ENCODE peak calls at places on chromosomes 3 and 15, in seven cellular contexts. W is sigmoid colon, V is A549, U is stomach, I is H1, T is transverse colon, P is esophagus muscularis mucosa. K is an unnamed sample.

GRCh38 chr3:196963309-196963953 is 5.2 kb downstream of the PIGZ start:
- DNase-seq in T (no peak), P (no peak), U (no peak), W (no peak), V (no peak), I (no peak), K (no peak)

GRCh38 chr3:39960515-39961403 is 151.3 kb downstream of the MYRIP start:
- DNase-seq in U (no peak), W (no peak), P (no peak), V (no peak), T (no peak), I (no peak), K (no peak)

GRCh38 chr3:49092948-49093852 is 671 bp downstream of the QRICH1 start:
- DNase-seq in P (peak; percentile 93), V (peak; percentile 74), U (peak; percentile 81), T (peak; percentile 80), W (peak; percentile 81), I (peak; percentile 90), K (peak; percentile 67)

GRCh38 chr15:37973856-37974255 is 39.4 kb downstream of the TMCO5A start:
- DNase-seq in U (no peak), I (no peak), W (no peak), T (no peak), V (no peak), P (no peak), K (no peak)

GRCh38 chr3:111890051-111890580 is 31.1 kb downstream of the PHLDB2 start:
- DNase-seq in I (no peak), V (no peak), W (no peak), U (no peak), P (no peak), T (no peak), K (no peak)

GRCh38 chr15:38440353-38441129 is 13.4 kb upstream of the FAM98B start:
- DNase-seq in P (no peak), T (peak; percentile 33), I (peak; percentile 62), V (peak; percentile 57), U (peak; percentile 49), W (no peak), K (peak; percentile 26)

GRCh38 chr15:62853114-62853832 is 189.3 kb upstream of the TPM1 start:
- DNase-seq in V (peak; percentile 31), W (peak; percentile 57), I (no peak), P (no peak), U (no peak), T (no peak), K (no peak)

GRCh38 chr3:16820485-16820884 is 64.3 kb upstream of the PLCL2 start:
- DNase-seq in U (no peak), T (no peak), W (no peak), I (no peak), P (peak; percentile 26), V (no peak), K (no peak)

GRCh38 chr15:66284276-66284675 is 9.1 kb upstream of the DIS3L start:
- DNase-seq in V (no peak), U (no peak), W (no peak), I (no peak), T (no peak), P (no peak), K (no peak)

GRCh38 chr3:122947621-122948202 is 79.9 kb downstream of the SEMA5B start:
- DNase-seq in P (no peak), T (no peak), I (no peak), V (peak; percentile 42), U (no peak), W (no peak), K (no peak)

GRCh38 chr15:41961014-41961518 is 11.3 kb downstream of the EHD4 start:
- DNase-seq in T (no peak), P (no peak), V (peak; percentile 54), I (no peak), W (no peak), U (no peak), K (no peak)

GRCh38 chr15:68819451-68820204 is 1.1 kb downstream of the ANP32A start:
- DNase-seq in I (no peak), W (peak; percentile 76), P (no peak), V (peak; percentile 74), T (peak; percentile 44), U (peak; percentile 37), K (peak; percentile 61)

GRCh38 chr15:70213779-70214178 is 116.1 kb upstream of the TLE3 start:
- DNase-seq in P (no peak), T (no peak), W (no peak), I (no peak), V (no peak), U (no peak), K (no peak)

GRCh38 chr15:70185251-70185711 is 87.6 kb upstream of the TLE3 start:
- DNase-seq in U (no peak), T (no peak), P (no peak), V (no peak), W (no peak), I (no peak), K (no peak)

GRCh38 chr3:120393252-120393651 is 44.1 kb upstream of the LRRC58 start:
- DNase-seq in I (no peak), T (no peak), V (no peak), U (no peak), P (no peak), W (no peak), K (no peak)

GRCh38 chr15:67176195-67176971 is 78.1 kb downstream of the AAGAB start:
- DNase-seq in U (peak; percentile 88), P (no peak), V (no peak), I (no peak), T (no peak), W (no peak), K (no peak)

GRCh38 chr15:48972750-48973503 is 9.2 kb upstream of the SHC4 start:
- DNase-seq in T (no peak), I (no peak), P (peak; percentile 79), V (no peak), W (no peak), U (no peak), K (no peak)

GRCh38 chr3:26652157-26652556 is 29.6 kb downstream of the LRRC3B start:
- DNase-seq in U (no peak), W (peak; percentile 67), I (no peak), P (no peak), V (no peak), T (no peak), K (no peak)

GRCh38 chr3:153166206-153166605 is 4.2 kb downstream of the RAP2B start:
- DNase-seq in P (no peak), T (no peak), I (no peak), U (no peak), W (no peak), V (no peak), K (no peak)

GRCh38 chr3:39000008-39000450 is 51.7 kb downstream of the SCN11A start:
- DNase-seq in I (no peak), T (no peak), U (no peak), W (no peak), V (peak; percentile 74), P (peak; percentile 42), K (no peak)

GRCh38 chr3:132488136-132488535 is 70.8 kb downstream of the DNAJC13 start:
- DNase-seq in V (no peak), T (no peak), U (no peak), P (no peak), W (no peak), I (no peak), K (no peak)

DNA sequence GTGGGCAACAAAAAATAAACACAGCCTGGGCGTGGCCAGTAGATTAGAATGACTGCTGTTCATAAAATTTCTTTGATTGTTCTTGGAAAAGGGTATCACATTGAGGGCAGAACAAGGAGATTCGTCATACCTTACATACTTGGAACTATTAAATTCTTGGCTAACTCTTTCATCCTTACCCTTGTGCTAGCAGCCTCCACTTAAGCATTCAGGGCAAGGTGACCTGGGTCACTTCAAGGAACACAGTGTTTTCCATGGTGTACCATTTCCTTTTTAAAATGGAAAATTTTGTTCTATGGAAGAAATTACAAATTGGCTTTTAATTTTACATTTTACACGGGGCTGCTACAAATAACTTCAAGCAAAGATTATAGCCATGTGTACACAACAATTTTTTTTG is 60.8 kb downstream of the MINDY4B start:
- DNase-seq in P (no peak), W (no peak), U (no peak), I (no peak), T (no peak), V (no peak), K (no peak)
- TF ChIP-seq EP300 in P (no peak), W (no peak), U (no peak), I (no peak), T (no peak), V (no peak), K (peak; percentile 53)

GRCh38 chr15:99502661-99503060 is 63.1 kb upstream of the MEF2A start:
- DNase-seq in W (no peak), I (no peak), T (no peak), U (no peak), V (no peak), P (no peak), K (no peak)

GRCh38 chr15:99504823-99505551 is 60.8 kb upstream of the MEF2A start:
- DNase-seq in V (no peak), P (peak; percentile 7), T (no peak), W (no peak), I (no peak), U (no peak), K (no peak)

GRCh38 chr15:99503411-99503810 is 62.4 kb upstream of the MEF2A start:
- DNase-seq in V (no peak), T (no peak), P (no peak), U (no peak), W (no peak), I (no peak), K (no peak)

GRCh38 chr15:99504071-99504822 is 61.5 kb upstream of the MEF2A start:
- DNase-seq in U (no peak), T (no peak), P (peak; percentile 87), V (no peak), I (no peak), W (no peak), K (no peak)

GRCh38 chr15:99502182-99502581 is 63.6 kb upstream of the MEF2A start:
- DNase-seq in I (no peak), P (no peak), U (no peak), V (no peak), T (no peak), W (no peak), K (no peak)
- TF ChIP-seq EP300 in I (no peak), P (no peak), U (no peak), V (no peak), T (no peak), W (no peak), K (no peak)

DNA sequence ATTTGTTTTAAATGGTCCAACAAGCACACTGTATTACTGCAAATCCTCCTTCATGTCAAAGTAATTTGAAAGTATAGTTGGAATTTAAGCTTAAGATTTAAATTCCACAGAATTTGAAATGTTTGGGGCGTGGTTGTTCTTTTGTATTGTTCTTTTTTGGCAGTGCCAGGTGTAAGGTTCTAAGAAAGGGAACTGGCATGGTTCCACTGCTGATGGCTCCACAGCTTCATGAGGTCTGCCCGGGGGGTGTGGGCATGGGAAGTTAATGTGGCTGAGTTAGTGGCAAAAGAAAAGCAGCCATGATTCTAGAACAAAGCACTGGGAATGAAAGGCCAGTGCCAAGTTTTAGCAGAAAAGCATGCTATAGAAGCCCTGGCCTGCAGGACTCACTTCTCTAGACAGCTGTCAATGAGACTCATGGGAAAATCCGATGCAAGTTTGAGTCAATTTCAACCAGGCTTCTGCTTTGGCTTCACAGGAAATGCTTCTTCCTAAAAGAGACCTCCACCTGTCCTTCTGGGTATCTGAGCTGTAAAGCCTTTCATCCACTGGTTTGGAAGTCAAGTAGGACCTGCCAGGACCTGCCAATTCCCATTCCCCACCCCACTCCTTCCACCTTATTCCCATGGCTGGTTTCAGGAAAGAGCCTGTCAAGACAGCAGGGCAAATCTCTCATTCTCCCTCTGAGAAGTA is 18.9 kb downstream of the CDCP1 start:
- DNase-seq in I (no peak), P (no peak), V (no peak), U (no peak), T (no peak), W (no peak), K (no peak)
- TF ChIP-seq EP300 in I (no peak), P (no peak), V (no peak), U (no peak), T (no peak), W (no peak), K (no peak)

GRCh38 chr15:72783563-72784232 is at the start of gene ADPGK:
- DNase-seq in P (peak; percentile 97), W (peak; percentile 96), I (peak; percentile 99), U (peak; percentile 94), T (peak; percentile 93), V (peak; percentile 96), K (peak; percentile 88)
- TF ChIP-seq EP300 in P (no peak), W (no peak), I (peak; percentile 72), U (no peak), T (peak; percentile 16), V (no peak), K (peak; percentile 91)